ENCODE peak calls at places on chromosomes 1 and 21, in five cellular contexts. F is WTC11; Z is stimulated activated CD8-positive, alpha-beta memory T cell treated with anti-CD3 and anti-CD28 coated beads, Interleukin-4, amount 100 ng/mL, for 4 hours; O is sigmoid colon; P is B cell. L is an unnamed sample.

GRCh38 chr1:92961896-92962752 is 862 bp upstream of the DIPK1A start:
- DNase-seq in P (peak), Z (peak), O (peak), F (no peak), L (peak)

GRCh38 chr21:31576428-31576827 is 83.1 kb upstream of the SOD1 start:
- DNase-seq in Z (no peak), F (no peak), O (no peak), P (no peak), L (no peak)

GRCh38 chr1:201645956-201646355 is 107.0 kb downstream of the NAV1 start:
- DNase-seq in O (no peak), Z (no peak), F (no peak), P (no peak), L (no peak)

GRCh38 chr1:209038735-209039134 is 544.8 kb upstream of the CAMK1G start:
- DNase-seq in P (no peak), F (no peak), Z (no peak), O (no peak), L (no peak)

GRCh38 chr1:167617100-167617949 is 12.7 kb upstream of the RCSD1 start:
- DNase-seq in P (peak), O (peak), F (no peak), Z (no peak), L (peak)

GRCh38 chr1:233113009-233113712 is 162.8 kb downstream of the NTPCR start:
- DNase-seq in Z (no peak), O (peak), P (no peak), F (no peak), L (peak)

GRCh38 chr1:180562582-180562981 is 3.8 kb downstream of the OVAAL start:
- DNase-seq in F (no peak), Z (no peak), O (no peak), P (no peak), L (peak)

GRCh38 chr1:212622467-212622866 is 13.9 kb downstream of the ATF3 start:
- DNase-seq in Z (no peak), F (no peak), O (no peak), P (no peak), L (no peak)

GRCh38 chr1:33576821-33577599 is 104.6 kb downstream of the ZSCAN20 start:
- DNase-seq in F (peak), O (no peak), P (no peak), Z (no peak), L (no peak)

GRCh38 chr1:96238426-96238825 is 483.2 kb upstream of the PTBP2 start:
- DNase-seq in O (no peak), F (no peak), Z (no peak), P (no peak), L (no peak)

GRCh38 chr1:153627797-153628626 is at the start of gene S100A1:
- DNase-seq in O (peak), F (no peak), P (no peak), Z (no peak), L (no peak)

GRCh38 chr1:7988576-7988975 is 27.1 kb downstream of the PARK7 start:
- DNase-seq in O (no peak), F (no peak), P (no peak), Z (no peak), L (no peak)

GRCh38 chr1:78225153-78225552 is 179.4 kb downstream of the GIPC2 start:
- DNase-seq in P (no peak), F (no peak), O (no peak), Z (no peak), L (peak)

GRCh38 chr1:88983791-88984552 is 8.5 kb downstream of the KYAT3 start:
- DNase-seq in O (no peak), Z (no peak), F (no peak), P (no peak), L (peak)

GRCh38 chr1:23178414-23178813 is 9.8 kb upstream of the LUZP1 start:
- DNase-seq in Z (no peak), F (no peak), P (no peak), O (no peak), L (no peak)

L was measured in adipocyte.